ENCODE peak calls at places on chromosomes 5 and 9, in four cellular contexts. One of them, this sample, is unnamed.

GRCh38 chr9:134301387-134302129 is 24.7 kb upstream of the RXRA start:
- DNase-seq in upper lobe of left lung: no peak
- DNase-seq in A549: no peak
- DNase-seq in transverse colon: no peak
- DNase-seq in this sample: no peak

GRCh38 chr5:7850241-7850532 is 746 bp downstream of the CFAP90 start:
- DNase-seq in transverse colon: no peak
- DNase-seq in A549: no peak
- DNase-seq in upper lobe of left lung: no peak
- DNase-seq in this sample: peak

GRCh38 chr9:84000186-84000585 is 19.6 kb downstream of the RMI1 start:
- DNase-seq in A549: no peak
- DNase-seq in transverse colon: no peak
- DNase-seq in upper lobe of left lung: no peak
- DNase-seq in this sample: no peak

GRCh38 chr5:180090098-180090768 is 18.7 kb upstream of the RNF130 start:
- DNase-seq in A549: peak
- DNase-seq in upper lobe of left lung: peak
- DNase-seq in transverse colon: peak
- DNase-seq in this sample: no peak

GRCh38 chr5:10601246-10602030 is 37.6 kb downstream of the ANKRD33B start:
- DNase-seq in A549: peak
- DNase-seq in transverse colon: peak
- DNase-seq in upper lobe of left lung: peak
- DNase-seq in this sample: peak

GRCh38 chr9:33934188-33934878 is 114.4 kb downstream of the UBAP2 start:
- DNase-seq in upper lobe of left lung: no peak
- DNase-seq in transverse colon: no peak
- DNase-seq in A549: no peak
- DNase-seq in this sample: no peak

GRCh38 chr9:135085830-135086546 is 1.5 kb upstream of the OLFM1 start:
- DNase-seq in upper lobe of left lung: peak
- DNase-seq in A549: peak
- DNase-seq in transverse colon: peak
- DNase-seq in this sample: peak

GRCh38 chr9:117412841-117413240 is 2.0 kb downstream of the ASTN2 start:
- DNase-seq in transverse colon: no peak
- DNase-seq in upper lobe of left lung: no peak
- DNase-seq in A549: no peak
- DNase-seq in this sample: no peak

GRCh38 chr9:33044677-33045282 is 19.7 kb downstream of the DNAJA1 start:
- DNase-seq in transverse colon: peak
- DNase-seq in upper lobe of left lung: peak
- DNase-seq in A549: peak
- DNase-seq in this sample: no peak

GRCh38 chr5:117788596-117788995 is 1199.8 kb downstream of the DTWD2 start:
- DNase-seq in transverse colon: no peak
- DNase-seq in upper lobe of left lung: no peak
- DNase-seq in A549: peak
- DNase-seq in this sample: no peak

GRCh38 chr9:127545196-127546124 is 66.6 kb upstream of the STXBP1 start:
- DNase-seq in A549: peak
- DNase-seq in transverse colon: peak
- DNase-seq in upper lobe of left lung: peak
- DNase-seq in this sample: no peak

GRCh38 chr9:95515272-95516113 is 1.3 kb downstream of the PTCH1 start:
- DNase-seq in A549: no peak
- DNase-seq in upper lobe of left lung: no peak
- DNase-seq in transverse colon: peak
- DNase-seq in this sample: no peak

GRCh38 chr5:156411131-156411727 is 84.3 kb downstream of the SGCD start:
- DNase-seq in transverse colon: no peak
- DNase-seq in A549: peak
- DNase-seq in upper lobe of left lung: no peak
- DNase-seq in this sample: no peak

GRCh38 chr5:155772009-155772662 is 554.8 kb upstream of the SGCD start:
- DNase-seq in upper lobe of left lung: no peak
- DNase-seq in A549: no peak
- DNase-seq in transverse colon: no peak
- DNase-seq in this sample: no peak

GRCh38 chr9:91841591-91841990 is 108.4 kb downstream of the ROR2 start:
- DNase-seq in upper lobe of left lung: no peak
- DNase-seq in A549: no peak
- DNase-seq in transverse colon: no peak
- DNase-seq in this sample: no peak

DNA sequence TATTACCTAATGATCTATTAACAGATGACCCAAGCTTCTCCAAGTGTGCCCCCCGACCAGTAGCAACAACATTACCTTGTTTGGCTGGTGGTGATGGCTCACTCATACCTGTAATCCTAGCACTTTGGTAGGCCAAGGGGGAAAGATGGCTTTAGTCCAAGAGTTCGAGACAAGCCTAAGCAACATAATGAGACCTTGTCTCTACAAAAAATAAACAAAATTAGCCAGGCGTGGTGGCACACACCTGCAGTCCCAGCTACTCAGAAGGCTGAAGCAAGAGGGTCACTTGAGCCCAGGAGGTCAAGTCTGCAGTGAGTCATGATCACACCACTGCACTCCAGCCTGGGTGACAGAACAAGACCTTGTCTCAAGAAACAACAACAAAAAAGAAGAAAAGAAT is 62.9 kb downstream of the GCNT1 start:
- DNase-seq in A549: no peak
- DNase-seq in transverse colon: no peak
- DNase-seq in upper lobe of left lung: no peak
- DNase-seq in this sample: no peak
- TF ChIP-seq EP300 in A549: no peak
- TF ChIP-seq EP300 in transverse colon: no peak
- TF ChIP-seq EP300 in upper lobe of left lung: no peak
- TF ChIP-seq EP300 in this sample: no peak

DNA sequence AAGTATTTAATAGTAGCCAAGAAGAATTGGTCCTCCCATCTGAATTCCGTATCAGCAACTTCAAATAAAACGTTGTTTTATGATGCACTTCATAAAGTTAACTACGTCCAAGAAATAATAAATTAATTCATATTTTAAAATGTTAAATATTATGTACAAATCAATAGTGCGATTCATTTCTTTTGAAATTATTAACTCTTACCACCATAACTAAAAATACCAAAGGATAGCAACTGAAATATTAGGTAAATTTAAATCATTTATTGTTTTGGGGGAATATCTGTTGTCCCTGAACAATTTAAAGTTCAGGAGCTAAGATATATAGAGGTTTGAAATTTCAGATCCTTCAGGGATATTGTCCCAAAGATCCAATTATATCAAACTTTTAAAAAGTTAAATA is at the start of gene OR2K2:
- DNase-seq in transverse colon: no peak
- DNase-seq in A549: no peak
- DNase-seq in upper lobe of left lung: no peak
- DNase-seq in this sample: no peak
- TF ChIP-seq EP300 in transverse colon: no peak
- TF ChIP-seq EP300 in A549: no peak
- TF ChIP-seq EP300 in upper lobe of left lung: no peak
- TF ChIP-seq EP300 in this sample: no peak

GRCh38 chr9:132876849-132877248 is 1.2 kb downstream of the AK8 start:
- DNase-seq in transverse colon: no peak
- DNase-seq in upper lobe of left lung: no peak
- DNase-seq in A549: no peak
- DNase-seq in this sample: no peak

GRCh38 chr9:132877447-132877817 is 652 bp downstream of the AK8 start:
- DNase-seq in upper lobe of left lung: no peak
- DNase-seq in transverse colon: no peak
- DNase-seq in A549: no peak
- DNase-seq in this sample: no peak

GRCh38 chr9:132879443-132880310 is 979 bp downstream of the SPACA9 start:
- DNase-seq in upper lobe of left lung: no peak
- DNase-seq in transverse colon: no peak
- DNase-seq in A549: no peak
- DNase-seq in this sample: no peak

GRCh38 chr9:132878695-132879064 is at the start of gene SPACA9:
- DNase-seq in transverse colon: peak
- DNase-seq in upper lobe of left lung: peak
- DNase-seq in A549: peak
- DNase-seq in this sample: peak

DNA sequence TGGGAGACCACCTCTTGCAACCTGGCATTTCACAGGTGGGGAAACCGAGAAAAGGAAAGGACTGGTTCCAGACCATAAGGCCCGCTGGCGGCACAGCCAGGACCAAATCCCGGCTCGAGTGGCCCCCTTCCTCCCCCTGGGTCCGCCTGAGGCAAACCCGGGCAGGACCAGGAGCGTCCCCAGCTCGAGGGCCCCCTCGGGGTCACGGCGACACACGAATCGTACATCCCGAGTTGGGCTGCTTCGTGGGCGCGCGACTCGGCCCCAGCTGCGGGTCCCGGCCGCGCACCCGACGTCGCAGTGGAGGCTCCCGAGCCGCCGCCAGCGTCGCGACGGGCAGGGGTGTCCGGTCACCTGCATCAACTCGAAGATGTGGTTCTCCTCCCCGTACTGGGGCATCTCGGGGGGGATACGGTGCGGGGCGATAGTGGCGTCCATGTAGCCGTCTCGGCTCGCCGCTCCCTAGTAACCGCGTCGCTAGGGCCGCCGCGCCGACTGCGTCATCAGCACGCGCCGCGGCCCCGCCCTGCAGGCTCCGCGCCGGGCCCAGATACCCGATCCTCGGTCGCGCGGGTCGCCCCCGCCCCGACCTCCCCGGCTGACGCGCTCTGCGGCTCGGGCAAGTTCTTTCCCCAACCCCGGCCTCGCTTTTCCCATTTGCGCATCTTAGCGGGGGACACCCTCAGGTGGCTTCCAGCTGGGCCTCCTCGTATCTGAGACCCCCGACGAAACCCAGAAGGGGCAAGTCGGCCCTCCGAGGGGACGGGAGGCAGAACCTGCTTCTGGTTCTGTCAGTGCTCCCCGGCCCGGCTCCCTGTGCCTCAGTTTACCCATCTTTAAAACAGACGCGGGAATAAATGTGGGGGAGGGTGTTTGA is at the start of gene AK8:
- DNase-seq in upper lobe of left lung: peak
- DNase-seq in transverse colon: peak
- DNase-seq in A549: peak
- DNase-seq in this sample: no peak
- TF ChIP-seq EP300 in upper lobe of left lung: no peak
- TF ChIP-seq EP300 in transverse colon: no peak
- TF ChIP-seq EP300 in A549: no peak
- TF ChIP-seq EP300 in this sample: no peak

GRCh38 chr5:27491746-27492439 is 453.5 kb upstream of the CDH9 start:
- DNase-seq in A549: no peak
- DNase-seq in transverse colon: no peak
- DNase-seq in upper lobe of left lung: no peak
- DNase-seq in this sample: no peak

GRCh38 chr5:27494845-27495244 is 456.5 kb upstream of the CDH9 start:
- DNase-seq in upper lobe of left lung: no peak
- DNase-seq in A549: peak
- DNase-seq in transverse colon: no peak
- DNase-seq in this sample: no peak

GRCh38 chr5:27491047-27491446 is 452.7 kb upstream of the CDH9 start:
- DNase-seq in transverse colon: no peak
- DNase-seq in A549: no peak
- DNase-seq in upper lobe of left lung: no peak
- DNase-seq in this sample: no peak

GRCh38 chr5:27489701-27490100 is 451.3 kb upstream of the CDH9 start:
- DNase-seq in upper lobe of left lung: no peak
- DNase-seq in A549: no peak
- DNase-seq in transverse colon: no peak
- DNase-seq in this sample: no peak
- TF ChIP-seq EP300 in upper lobe of left lung: no peak
- TF ChIP-seq EP300 in A549: no peak
- TF ChIP-seq EP300 in transverse colon: no peak
- TF ChIP-seq EP300 in this sample: no peak

GRCh38 chr5:168075387-168075786 is 216.1 kb upstream of the WWC1 start:
- DNase-seq in upper lobe of left lung: no peak
- DNase-seq in transverse colon: no peak
- DNase-seq in A549: no peak
- DNase-seq in this sample: no peak

GRCh38 chr5:168073311-168073710 is 218.1 kb upstream of the WWC1 start:
- DNase-seq in transverse colon: no peak
- DNase-seq in A549: no peak
- DNase-seq in upper lobe of left lung: no peak
- DNase-seq in this sample: no peak

GRCh38 chr5:168073991-168074800 is 217.2 kb upstream of the WWC1 start:
- DNase-seq in A549: no peak
- DNase-seq in upper lobe of left lung: no peak
- DNase-seq in transverse colon: no peak
- DNase-seq in this sample: no peak

GRCh38 chr5:168070761-168071160 is 220.7 kb upstream of the WWC1 start:
- DNase-seq in A549: no peak
- DNase-seq in upper lobe of left lung: no peak
- DNase-seq in transverse colon: no peak
- DNase-seq in this sample: no peak

GRCh38 chr5:168072665-168073064 is 218.8 kb upstream of the WWC1 start:
- DNase-seq in transverse colon: no peak
- DNase-seq in A549: no peak
- DNase-seq in upper lobe of left lung: no peak
- DNase-seq in this sample: no peak
- TF ChIP-seq EP300 in transverse colon: no peak
- TF ChIP-seq EP300 in A549: no peak
- TF ChIP-seq EP300 in upper lobe of left lung: no peak
- TF ChIP-seq EP300 in this sample: no peak

GRCh38 chr9:18490591-18491370 is 16.8 kb downstream of the ADAMTSL1 start:
- DNase-seq in transverse colon: no peak
- DNase-seq in A549: no peak
- DNase-seq in upper lobe of left lung: no peak
- DNase-seq in this sample: no peak
- TF ChIP-seq EP300 in transverse colon: no peak
- TF ChIP-seq EP300 in A549: no peak
- TF ChIP-seq EP300 in upper lobe of left lung: no peak
- TF ChIP-seq EP300 in this sample: no peak

DNA sequence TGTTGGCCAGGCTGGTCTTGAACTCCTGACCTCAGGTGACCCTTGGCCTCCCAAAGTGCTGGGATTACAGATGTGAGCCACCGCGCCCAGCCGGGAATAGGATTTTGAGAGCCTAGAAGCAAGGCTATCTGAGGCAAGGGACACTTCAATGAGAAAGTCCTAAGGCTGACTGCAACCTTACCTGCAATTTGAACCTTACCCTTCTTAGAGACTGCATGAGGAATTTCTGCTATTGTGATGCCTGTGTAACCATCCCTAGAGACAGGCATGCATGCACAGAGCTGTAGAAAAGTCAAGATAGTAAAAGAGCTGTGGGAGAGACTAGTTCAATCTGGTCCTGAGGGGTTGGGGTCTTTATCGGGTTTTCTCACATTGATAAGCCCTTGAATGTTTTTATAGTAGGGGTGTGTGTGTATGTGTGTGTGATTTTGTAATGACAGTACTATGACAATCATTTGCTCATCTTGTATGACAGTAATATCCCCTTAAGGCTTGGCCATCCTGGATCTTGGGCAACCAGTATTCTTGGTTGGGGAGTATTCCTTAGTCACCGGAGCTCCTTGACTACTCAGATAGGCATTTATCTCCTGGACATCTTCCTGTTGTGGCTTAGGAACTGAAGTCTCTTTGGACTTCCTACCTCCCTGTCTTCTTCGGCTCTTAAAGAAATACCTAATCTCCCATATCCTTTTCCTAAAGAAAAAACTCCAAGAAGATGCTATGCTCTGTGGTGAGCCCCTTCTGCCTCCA is 11.2 kb downstream of the DNAJB5 start:
- DNase-seq in upper lobe of left lung: no peak
- DNase-seq in A549: peak
- DNase-seq in transverse colon: no peak
- DNase-seq in this sample: peak
- TF ChIP-seq EP300 in upper lobe of left lung: no peak
- TF ChIP-seq EP300 in A549: no peak
- TF ChIP-seq EP300 in transverse colon: no peak
- TF ChIP-seq EP300 in this sample: no peak

GRCh38 chr5:59540366-59540765 is 353.2 kb downstream of the PDE4D start:
- DNase-seq in upper lobe of left lung: no peak
- DNase-seq in A549: no peak
- DNase-seq in transverse colon: no peak
- DNase-seq in this sample: no peak
- TF ChIP-seq EP300 in upper lobe of left lung: no peak
- TF ChIP-seq EP300 in A549: peak
- TF ChIP-seq EP300 in transverse colon: no peak
- TF ChIP-seq EP300 in this sample: no peak

This sample was measured in esophagus muscularis mucosa.